ENCODE peak calls at places on chromosomes 2 and 18, in four cellular contexts. P is endodermal cell, C is psoas muscle, Z is brain microvascular endothelial cell. D is an unnamed sample.

GRCh38 chr2:239143858-239144712 is 256.7 kb downstream of the HDAC4 start:
- DNase-seq in P (peak), C (no peak), Z (peak), D (peak)

GRCh38 chr2:27040282-27040681 is 7.5 kb downstream of the TMEM214 start:
- DNase-seq in P (no peak), C (no peak), Z (no peak), D (no peak)

GRCh38 chr2:236172866-236173733 is 4.9 kb upstream of the GBX2 start:
- DNase-seq in P (peak), C (no peak), Z (no peak), D (no peak)

GRCh38 chr18:29147944-29148343 is 971.0 kb upstream of the CDH2 start:
- DNase-seq in P (peak), C (no peak), Z (peak), D (no peak)

GRCh38 chr2:25322313-25322712 is 19.4 kb downstream of the DNMT3A start:
- DNase-seq in P (no peak), C (no peak), Z (no peak), D (no peak)

GRCh38 chr2:71558300-71559051 is 105.1 kb downstream of the DYSF start:
- DNase-seq in P (peak), C (no peak), Z (peak), D (no peak)

GRCh38 chr2:175017618-175018414 is 12.6 kb upstream of the CHN1 start:
- DNase-seq in P (no peak), C (no peak), Z (no peak), D (no peak)

GRCh38 chr18:79252904-79253633 is 142.7 kb upstream of the NFATC1 start:
- DNase-seq in P (no peak), C (no peak), Z (no peak), D (no peak)

GRCh38 chr2:135063210-135063609 is 11.1 kb downstream of the RAB3GAP1 start:
- DNase-seq in P (no peak), C (no peak), Z (no peak), D (no peak)

GRCh38 chr2:96386470-96386869 is 50.9 kb downstream of the NCAPH start:
- DNase-seq in P (no peak), C (no peak), Z (no peak), D (no peak)

GRCh38 chr2:15943378-15943851 is 3.1 kb downstream of the MYCN start:
- DNase-seq in P (peak), C (no peak), Z (no peak), D (no peak)

DNA sequence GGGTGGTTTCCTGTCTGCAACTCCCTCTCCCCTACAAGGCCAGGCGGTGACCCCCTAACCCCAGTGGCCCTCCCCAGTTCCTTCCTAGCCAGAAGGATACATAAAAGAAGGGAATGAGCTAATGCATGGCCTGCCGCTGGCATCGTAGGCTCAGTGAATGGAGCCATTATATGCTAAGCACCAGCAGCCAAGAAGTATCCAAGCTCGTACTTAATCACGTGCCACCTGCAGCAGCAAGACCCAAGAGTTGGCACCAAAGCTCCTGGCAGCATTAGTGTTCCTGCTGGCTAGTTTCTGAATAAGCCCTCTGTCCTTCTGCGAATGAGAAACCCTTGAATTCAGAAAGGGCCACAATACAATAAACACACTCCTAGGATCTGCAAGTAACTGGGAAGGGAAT is 4.3 kb downstream of the DBI start:
- DNase-seq in P (peak), C (no peak), Z (no peak), D (no peak)
- H3K27ac ChIP-seq in P (no peak), C (no peak), Z (no peak), D (no peak)

GRCh38 chr2:31136732-31137131 is 1.5 kb downstream of the GALNT14 start:
- DNase-seq in P (no peak), C (no peak), Z (no peak), D (no peak)

GRCh38 chr2:31140151-31140550 is 1.9 kb upstream of the GALNT14 start:
- DNase-seq in P (no peak), C (no peak), Z (no peak), D (no peak)

GRCh38 chr2:31136000-31136399 is 2.2 kb downstream of the GALNT14 start:
- DNase-seq in P (no peak), C (no peak), Z (no peak), D (no peak)

GRCh38 chr2:31138037-31138962 is at the start of gene GALNT14:
- DNase-seq in P (peak), C (peak), Z (peak), D (peak)

GRCh38 chr2:31137211-31138036 is 816 bp downstream of the GALNT14 start:
- DNase-seq in P (peak), C (peak), Z (no peak), D (peak)
- TF ChIP-seq CTCF in P (peak), C (no peak), Z (peak), D (no peak)

DNA sequence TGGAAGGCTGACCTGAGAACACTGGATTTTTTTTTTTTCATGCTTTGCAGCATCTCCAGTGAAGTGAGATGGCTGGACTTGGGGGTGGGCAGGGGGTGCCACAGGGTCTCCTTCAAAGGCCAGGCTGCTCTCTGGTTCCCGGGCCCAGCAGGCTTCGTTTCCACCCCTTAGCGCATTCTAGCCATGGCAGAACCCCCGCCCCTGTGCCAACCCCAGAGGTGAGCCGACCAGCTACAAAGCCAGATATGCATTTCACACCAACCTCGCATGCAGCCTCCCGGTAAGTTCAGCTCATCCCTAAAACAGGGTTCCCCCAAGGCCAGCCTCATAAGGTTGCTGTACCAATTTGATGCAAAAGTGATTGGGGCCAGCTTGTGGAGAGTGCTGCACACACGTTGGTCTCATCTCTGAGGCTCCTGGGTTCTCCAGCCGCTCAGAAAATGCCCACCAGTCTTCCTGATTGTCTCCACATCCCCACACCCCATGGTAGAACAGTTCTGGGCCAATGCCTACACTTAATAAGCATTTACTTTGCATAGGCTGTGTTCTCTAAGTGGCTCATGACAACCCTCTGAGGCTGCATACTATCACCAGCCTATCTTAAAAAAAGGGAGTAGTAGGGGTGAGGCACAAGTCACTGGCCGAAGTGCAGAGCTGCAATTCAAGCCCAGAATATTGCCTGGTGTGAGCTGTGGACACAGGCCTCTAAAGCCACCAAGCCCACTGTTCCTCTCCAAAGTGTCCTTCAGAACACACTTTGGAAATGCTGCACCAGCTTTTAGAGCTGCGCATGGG is 23.3 kb downstream of the SMAD7 start:
- DNase-seq in P (no peak), C (no peak), Z (no peak), D (no peak)
- H3K27ac ChIP-seq in P (no peak), C (no peak), Z (no peak), D (peak)

DNA sequence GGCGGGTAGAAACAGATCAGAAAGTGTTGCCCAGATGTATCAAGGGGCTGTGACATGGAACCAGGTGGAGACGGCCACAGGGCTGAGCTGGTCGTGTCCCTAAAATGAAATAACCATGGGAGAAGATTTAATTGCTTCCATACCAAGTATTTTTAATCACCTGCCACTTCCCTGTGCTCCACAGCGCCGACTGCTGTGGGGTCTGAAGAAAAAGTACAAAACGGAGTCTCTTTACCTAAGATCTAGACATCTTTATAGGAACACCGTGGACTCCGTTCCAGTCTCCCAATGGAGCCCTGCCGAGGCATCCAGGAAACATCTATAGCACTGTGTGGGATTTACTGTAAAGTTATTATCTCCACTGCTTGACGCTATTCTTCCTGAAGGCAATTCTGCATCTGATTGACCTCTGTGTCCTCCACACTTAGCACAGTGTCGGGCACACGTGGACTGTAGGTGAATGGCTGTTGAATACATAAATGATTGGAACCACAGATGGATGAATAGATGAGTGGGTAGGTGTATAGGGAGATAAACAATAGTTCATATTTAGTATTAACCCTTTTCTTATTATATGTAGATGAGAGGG is 21.6 kb upstream of the GYPC start:
- DNase-seq in P (peak), C (no peak), Z (no peak), D (peak)
- TF ChIP-seq CTCF in P (peak), C (peak), Z (peak), D (peak)

GRCh38 chr18:9090578-9090977 is 11.9 kb upstream of the NDUFV2 start:
- DNase-seq in P (no peak), C (no peak), Z (no peak), D (no peak)
- H3K27ac ChIP-seq in P (no peak), C (no peak), Z (no peak), D (no peak)

DNA sequence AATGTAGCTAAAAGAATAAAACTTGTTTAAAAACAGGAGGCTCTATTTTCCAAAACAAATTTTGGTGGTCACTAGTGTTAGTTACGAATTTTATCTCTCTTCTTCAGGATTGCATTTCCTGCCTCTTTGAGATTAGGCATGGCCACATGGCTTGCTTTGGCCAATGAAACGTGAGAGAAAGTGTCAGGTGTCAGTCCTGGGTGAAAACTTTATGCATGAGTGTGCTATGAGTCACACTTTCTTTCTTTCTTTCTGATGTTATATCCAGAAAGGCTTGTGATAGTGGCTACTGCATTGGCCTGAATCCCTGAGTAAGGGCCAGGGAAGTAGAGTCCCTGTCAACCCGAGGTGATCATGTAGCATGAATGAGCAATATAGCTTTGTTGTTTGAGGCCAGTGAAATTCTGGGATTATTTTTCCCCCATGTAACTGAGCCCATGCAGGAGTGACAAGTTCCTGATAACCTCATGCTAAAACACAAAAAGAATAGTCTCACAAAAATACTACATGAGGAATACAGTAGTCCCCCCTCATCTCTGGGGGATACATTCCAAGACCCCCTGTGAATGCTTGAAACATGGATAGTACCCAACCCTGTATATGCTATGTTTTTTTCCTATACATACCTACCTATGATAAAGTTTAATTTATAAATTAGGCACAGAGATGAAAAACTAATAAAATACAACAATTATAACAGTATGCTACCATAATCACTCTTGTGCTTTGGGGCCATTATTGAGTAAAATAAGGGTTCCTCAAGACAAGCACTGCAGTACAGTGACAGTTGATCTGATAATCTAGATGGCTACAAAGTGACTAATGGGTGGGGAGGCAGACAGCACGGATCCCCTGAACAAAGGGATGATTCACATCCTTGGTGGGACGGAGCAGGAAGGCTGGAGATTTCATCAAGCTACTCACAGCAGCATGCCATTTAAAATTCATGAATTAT is 109.5 kb downstream of the CDC42EP3 start:
- DNase-seq in P (peak), C (no peak), Z (peak), D (peak)
- TF ChIP-seq CTCF in P (no peak), C (no peak), Z (no peak), D (no peak)

DNA sequence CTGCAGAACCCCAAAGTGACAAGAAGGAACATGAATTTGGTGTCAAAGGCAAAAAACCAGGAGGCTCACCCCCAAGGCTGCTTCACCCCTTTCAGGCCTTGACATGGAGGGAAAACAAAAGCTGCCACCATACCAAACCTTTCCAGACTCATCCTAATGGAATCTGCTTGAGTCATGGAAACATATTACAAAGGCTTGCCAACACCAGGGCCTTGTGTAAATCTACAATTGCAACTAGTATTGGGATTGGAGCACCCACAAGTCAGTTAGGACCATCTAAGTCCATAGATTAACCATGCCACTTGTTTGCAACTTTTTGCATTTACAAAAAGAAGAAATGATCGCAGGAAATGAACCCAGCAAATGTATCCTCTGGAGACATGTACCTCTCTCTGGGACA is 297.6 kb downstream of the CDCA7 start:
- DNase-seq in P (no peak), C (no peak), Z (peak), D (peak)
- H3K27ac ChIP-seq in P (peak), C (no peak), Z (peak), D (peak)

GRCh38 chr2:32135409-32135808 is 30.3 kb upstream of the SLC30A6 start:
- DNase-seq in P (no peak), C (no peak), Z (peak), D (peak)
- TF ChIP-seq CTCF in P (peak), C (peak), Z (peak), D (no peak)

D was measured in RWPE1.